ENCODE peak calls at places on chromosomes 5 and 9, in eight cellular contexts. C is HepG2, Z is Panc1, D is K562, W is GM23338, T is upper lobe of left lung, A is HCT116, X is GM12878. J is an unnamed sample.

GRCh38 chr9:68640421-68641089 is 64.5 kb upstream of the PIP5K1B start:
- ATAC-seq in T (no peak), C (no peak), A (no peak), X (peak), D (no peak), Z (no peak), W (no peak), J (no peak)

GRCh38 chr9:89529243-89530030 is 31.5 kb upstream of the SEMA4D start:
- ATAC-seq in C (no peak), T (no peak), D (no peak), A (no peak), Z (no peak), X (no peak), W (no peak), J (no peak)

GRCh38 chr9:105834404-105834803 is 140.1 kb downstream of the TMEM38B start:
- ATAC-seq in W (peak), A (no peak), D (no peak), C (no peak), T (no peak), Z (no peak), X (no peak), J (no peak)

GRCh38 chr5:89498699-89499098 is 615.7 kb upstream of the MEF2C start:
- ATAC-seq in X (no peak), C (no peak), A (no peak), W (no peak), Z (no peak), D (no peak), T (no peak), J (no peak)

GRCh38 chr5:81194633-81195333 is 38.3 kb upstream of the CKMT2 start:
- ATAC-seq in X (peak), T (peak), W (peak), D (peak), Z (peak), A (peak), C (peak), J (peak)

GRCh38 chr5:179139936-179140235 is 79.7 kb downstream of the ZNF354C start:
- ATAC-seq in W (no peak), A (no peak), T (no peak), C (no peak), X (no peak), Z (peak), D (no peak), J (no peak)

GRCh38 chr9:133889498-133890301 is 102.4 kb downstream of the VAV2 start:
- ATAC-seq in T (no peak), C (no peak), D (no peak), W (no peak), Z (no peak), A (no peak), X (no peak), J (no peak)

GRCh38 chr5:151632941-151633340 is 41.8 kb upstream of the FAT2 start:
- ATAC-seq in T (no peak), C (peak), D (no peak), W (no peak), Z (no peak), A (no peak), X (no peak), J (no peak)

GRCh38 chr5:113178073-113178779 is 201.6 kb downstream of the DCP2 start:
- ATAC-seq in T (no peak), W (no peak), D (no peak), C (no peak), X (no peak), A (no peak), Z (no peak), J (no peak)

DNA sequence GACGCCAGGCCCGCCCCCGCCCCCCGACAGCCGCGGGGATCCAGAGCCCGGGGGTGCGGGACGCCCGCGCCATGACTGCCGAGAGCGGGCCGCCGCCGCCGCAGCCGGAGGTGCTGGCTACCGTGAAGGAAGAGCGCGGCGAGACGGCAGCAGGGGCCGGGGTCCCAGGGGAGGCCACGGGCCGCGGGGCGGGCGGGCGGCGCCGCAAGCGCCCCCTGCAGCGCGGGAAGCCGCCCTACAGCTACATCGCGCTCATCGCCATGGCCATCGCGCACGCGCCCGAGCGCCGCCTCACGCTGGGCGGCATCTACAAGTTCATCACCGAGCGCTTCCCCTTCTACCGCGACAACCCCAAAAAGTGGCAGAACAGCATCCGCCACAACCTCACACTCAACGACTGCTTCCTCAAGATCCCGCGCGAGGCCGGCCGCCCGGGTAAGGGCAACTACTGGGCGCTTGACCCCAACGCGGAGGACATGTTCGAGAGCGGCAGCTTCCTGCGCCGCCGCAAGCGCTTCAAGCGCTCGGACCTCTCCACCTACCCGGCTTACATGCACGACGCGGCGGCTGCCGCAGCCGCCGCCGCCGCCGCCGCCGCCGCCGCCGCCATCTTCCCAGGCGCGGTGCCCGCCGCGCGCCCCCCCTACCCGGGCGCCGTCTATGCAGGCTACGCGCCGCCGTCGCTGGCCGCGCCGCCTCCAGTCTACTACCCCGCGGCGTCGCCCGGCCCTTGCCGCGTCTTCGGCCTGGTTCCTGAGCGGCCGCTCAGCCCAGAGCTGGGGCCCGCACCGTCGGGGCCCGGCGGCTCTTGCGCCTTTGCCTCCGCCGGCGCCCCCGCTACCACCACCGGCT is 1.0 kb downstream of the FOXE1 start:
- ATAC-seq in X (no peak), T (peak), D (no peak), A (no peak), W (peak), Z (no peak), C (no peak), J (peak)
- TF ChIP-seq CTCF in X (no peak), T (peak), D (no peak), A (no peak), W (no peak), Z (no peak), C (no peak), J (no peak)

GRCh38 chr5:172697123-172698121 is 56.4 kb downstream of the NEURL1B start:
- ATAC-seq in W (peak), C (peak), D (peak), X (peak), T (peak), Z (peak), A (peak), J (peak)
- TF ChIP-seq POLR2AphosphoS5 in W (no peak), C (no peak), D (no peak), X (no peak), T (no peak), Z (no peak), A (peak), J (peak)

GRCh38 chr5:172415615-172416275 is 38.6 kb downstream of the SH3PXD2B start:
- ATAC-seq in D (no peak), T (no peak), C (no peak), A (no peak), W (no peak), X (no peak), Z (no peak), J (no peak)
- H3K27ac ChIP-seq in D (no peak), T (no peak), C (peak), A (no peak), W (no peak), X (no peak), Z (no peak), J (peak)

GRCh38 chr9:124828679-124829669 is 24.3 kb upstream of the WDR38 start:
- ATAC-seq in Z (no peak), C (no peak), X (no peak), T (no peak), D (no peak), W (peak), A (no peak), J (no peak)
- TF ChIP-seq CTCF in Z (no peak), C (no peak), X (no peak), T (no peak), D (no peak), W (no peak), A (no peak), J (no peak)

GRCh38 chr5:6448622-6449464 is at the start of gene UBE2QL1:
- ATAC-seq in A (no peak), X (peak), W (peak), C (peak), Z (peak), D (peak), T (peak), J (peak)
- TF ChIP-seq POLR2AphosphoS5 in A (no peak), X (no peak), W (no peak), C (no peak), Z (no peak), D (no peak), T (no peak), J (no peak)